ENCODE peak calls at places on chromosome 9, in nine cellular contexts. One of them, this sample, is unnamed.

GRCh38 chr9:115694991-115695390 is 458.6 kb upstream of the PAPPA start:
- DNase-seq in aorta: no peak
- DNase-seq in endothelial cell: no peak
- DNase-seq in Peyer's patch: no peak
- DNase-seq in SHP77 treated with DMSO at 0.1 percent for 48 hours: no peak
- DNase-seq in nephron progenitor cell: no peak
- DNase-seq in CD4-positive, alpha-beta T cell: no peak
- DNase-seq in right cardiac atrium: no peak
- DNase-seq in tibial artery: no peak
- DNase-seq in this sample: no peak

GRCh38 chr9:99555792-99556191 is 265.9 kb upstream of the NR4A3 start:
- DNase-seq in aorta: no peak
- DNase-seq in endothelial cell: no peak
- DNase-seq in Peyer's patch: no peak
- DNase-seq in SHP77 treated with DMSO at 0.1 percent for 48 hours: no peak
- DNase-seq in nephron progenitor cell: no peak
- DNase-seq in CD4-positive, alpha-beta T cell: no peak
- DNase-seq in right cardiac atrium: no peak
- DNase-seq in tibial artery: no peak
- DNase-seq in this sample: no peak

GRCh38 chr9:134403682-134404301 is 77.5 kb downstream of the RXRA start:
- DNase-seq in aorta: peak
- DNase-seq in endothelial cell: no peak
- DNase-seq in Peyer's patch: peak
- DNase-seq in SHP77 treated with DMSO at 0.1 percent for 48 hours: no peak
- DNase-seq in nephron progenitor cell: no peak
- DNase-seq in CD4-positive, alpha-beta T cell: peak
- DNase-seq in right cardiac atrium: peak
- DNase-seq in tibial artery: peak
- DNase-seq in this sample: peak

GRCh38 chr9:87596862-87597261 is 99.2 kb downstream of the DAPK1 start:
- DNase-seq in aorta: no peak
- DNase-seq in endothelial cell: no peak
- DNase-seq in Peyer's patch: no peak
- DNase-seq in SHP77 treated with DMSO at 0.1 percent for 48 hours: no peak
- DNase-seq in nephron progenitor cell: no peak
- DNase-seq in CD4-positive, alpha-beta T cell: no peak
- DNase-seq in right cardiac atrium: peak
- DNase-seq in tibial artery: peak
- DNase-seq in this sample: peak

GRCh38 chr9:107637421-107638420 is 148.2 kb upstream of the KLF4 start:
- DNase-seq in aorta: peak
- DNase-seq in endothelial cell: peak
- DNase-seq in Peyer's patch: peak
- DNase-seq in SHP77 treated with DMSO at 0.1 percent for 48 hours: peak
- DNase-seq in nephron progenitor cell: peak
- DNase-seq in CD4-positive, alpha-beta T cell: no peak
- DNase-seq in right cardiac atrium: peak
- DNase-seq in tibial artery: peak
- DNase-seq in this sample: peak

GRCh38 chr9:98256632-98257218 is 1.3 kb upstream of the TBC1D2 start:
- DNase-seq in aorta: no peak
- DNase-seq in endothelial cell: no peak
- DNase-seq in Peyer's patch: peak
- DNase-seq in SHP77 treated with DMSO at 0.1 percent for 48 hours: peak
- DNase-seq in nephron progenitor cell: peak
- DNase-seq in CD4-positive, alpha-beta T cell: peak
- DNase-seq in right cardiac atrium: no peak
- DNase-seq in tibial artery: no peak
- DNase-seq in this sample: no peak

GRCh38 chr9:18268381-18268780 is 205.6 kb upstream of the ADAMTSL1 start:
- DNase-seq in aorta: no peak
- DNase-seq in endothelial cell: no peak
- DNase-seq in Peyer's patch: no peak
- DNase-seq in SHP77 treated with DMSO at 0.1 percent for 48 hours: no peak
- DNase-seq in nephron progenitor cell: no peak
- DNase-seq in CD4-positive, alpha-beta T cell: no peak
- DNase-seq in right cardiac atrium: no peak
- DNase-seq in tibial artery: no peak
- DNase-seq in this sample: no peak

GRCh38 chr9:114224247-114224610 is 68.9 kb downstream of the COL27A1 start:
- DNase-seq in aorta: no peak
- DNase-seq in endothelial cell: no peak
- DNase-seq in Peyer's patch: no peak
- DNase-seq in SHP77 treated with DMSO at 0.1 percent for 48 hours: no peak
- DNase-seq in nephron progenitor cell: no peak
- DNase-seq in CD4-positive, alpha-beta T cell: no peak
- DNase-seq in right cardiac atrium: no peak
- DNase-seq in tibial artery: no peak
- DNase-seq in this sample: no peak

GRCh38 chr9:38023661-38024035 is 45.4 kb downstream of the SHB start:
- DNase-seq in aorta: no peak
- DNase-seq in endothelial cell: no peak
- DNase-seq in Peyer's patch: no peak
- DNase-seq in SHP77 treated with DMSO at 0.1 percent for 48 hours: no peak
- DNase-seq in nephron progenitor cell: no peak
- DNase-seq in CD4-positive, alpha-beta T cell: no peak
- DNase-seq in right cardiac atrium: no peak
- DNase-seq in tibial artery: no peak
- DNase-seq in this sample: no peak

GRCh38 chr9:128276574-128277270 is 646 bp downstream of the SWI5 start:
- DNase-seq in aorta: peak
- DNase-seq in endothelial cell: peak
- DNase-seq in Peyer's patch: no peak
- DNase-seq in SHP77 treated with DMSO at 0.1 percent for 48 hours: no peak
- DNase-seq in nephron progenitor cell: peak
- DNase-seq in CD4-positive, alpha-beta T cell: no peak
- DNase-seq in right cardiac atrium: peak
- DNase-seq in tibial artery: no peak
- DNase-seq in this sample: peak

GRCh38 chr9:124022201-124023121 is 10.9 kb downstream of the LHX2 start:
- DNase-seq in aorta: no peak
- DNase-seq in endothelial cell: peak
- DNase-seq in Peyer's patch: no peak
- DNase-seq in SHP77 treated with DMSO at 0.1 percent for 48 hours: no peak
- DNase-seq in nephron progenitor cell: peak
- DNase-seq in CD4-positive, alpha-beta T cell: no peak
- DNase-seq in right cardiac atrium: no peak
- DNase-seq in tibial artery: peak
- DNase-seq in this sample: no peak

GRCh38 chr9:110076894-110077725 is 130.8 kb downstream of the C9orf152 start:
- DNase-seq in aorta: no peak
- DNase-seq in endothelial cell: no peak
- DNase-seq in Peyer's patch: no peak
- DNase-seq in SHP77 treated with DMSO at 0.1 percent for 48 hours: no peak
- DNase-seq in nephron progenitor cell: no peak
- DNase-seq in CD4-positive, alpha-beta T cell: no peak
- DNase-seq in right cardiac atrium: no peak
- DNase-seq in tibial artery: no peak
- DNase-seq in this sample: no peak

GRCh38 chr9:128485414-128485855 is 19.1 kb upstream of the GLE1 start:
- DNase-seq in aorta: peak
- DNase-seq in endothelial cell: no peak
- DNase-seq in Peyer's patch: no peak
- DNase-seq in SHP77 treated with DMSO at 0.1 percent for 48 hours: no peak
- DNase-seq in nephron progenitor cell: no peak
- DNase-seq in CD4-positive, alpha-beta T cell: no peak
- DNase-seq in right cardiac atrium: no peak
- DNase-seq in tibial artery: no peak
- DNase-seq in this sample: no peak

This sample was measured in heart left ventricle.